ENCODE peak calls at places on chromosomes 1 and 21, in ten cellular contexts. P is tibial artery, Y is Peyer's patch, A is cardiac muscle cell, U is tibial nerve, E is lower leg skin, L is right atrium auricular region, W is fibroblast of mammary gland, Q is psoas muscle, M is IMR-90. K is an unnamed sample.

GRCh38 chr1:153386500-153386901 is 4.4 kb downstream of the S100A8 start:
- DNase-seq in L (peak), M (no peak), P (peak), Q (peak), A (no peak), W (no peak), Y (peak), E (no peak), U (peak), K (no peak)

GRCh38 chr1:47656719-47657685 is 219.2 kb downstream of the FOXD2 start:
- DNase-seq in M (peak), A (no peak), E (peak), Y (no peak), P (peak), U (peak), W (peak), L (peak), Q (no peak), K (peak)

GRCh38 chr1:15919316-15919715 is 56.6 kb downstream of the ZBTB17 start:
- DNase-seq in U (no peak), A (no peak), Y (no peak), L (no peak), M (peak), W (peak), P (no peak), E (no peak), Q (no peak), K (peak)

GRCh38 chr1:101174722-101175121 is 62.1 kb upstream of the S1PR1 start:
- DNase-seq in W (peak), Q (no peak), P (no peak), E (no peak), M (peak), A (no peak), Y (no peak), L (no peak), U (no peak), K (peak)

GRCh38 chr1:222994506-222995229 is 148.4 kb downstream of the TLR5 start:
- DNase-seq in A (no peak), M (peak), Y (no peak), P (no peak), W (peak), U (no peak), E (no peak), Q (no peak), L (no peak), K (peak)

GRCh38 chr21:43352568-43353281 is 74.2 kb downstream of the SIK1 start:
- DNase-seq in M (no peak), Q (no peak), L (no peak), U (no peak), W (peak), P (no peak), E (no peak), A (no peak), Y (peak), K (peak)

GRCh38 chr1:47839460-47839760 is 157.8 kb downstream of the TRABD2B start:
- DNase-seq in Q (no peak), P (peak), E (peak), U (no peak), M (no peak), A (no peak), W (no peak), Y (peak), L (no peak), K (no peak)

GRCh38 chr1:206633708-206634121 is 1.6 kb upstream of the DYRK3 start:
- DNase-seq in L (no peak), E (no peak), A (no peak), Y (no peak), U (peak), M (peak), P (no peak), Q (no peak), W (peak), K (peak)

GRCh38 chr21:37447288-37447936 is 80.8 kb downstream of the DYRK1A start:
- DNase-seq in U (no peak), Q (no peak), E (no peak), Y (no peak), W (no peak), M (no peak), L (no peak), A (peak), P (no peak), K (no peak)

GRCh38 chr1:119594386-119594785 is 53.7 kb downstream of the ZNF697 start:
- DNase-seq in M (no peak), Q (no peak), Y (no peak), L (no peak), E (no peak), U (no peak), W (no peak), A (no peak), P (no peak), K (peak)

GRCh38 chr1:54325705-54326461 is 80.3 kb downstream of the SSBP3 start:
- DNase-seq in P (no peak), A (no peak), L (no peak), W (no peak), Q (no peak), U (no peak), Y (no peak), E (no peak), M (no peak), K (no peak)

GRCh38 chr21:25952306-25952705 is 217.5 kb downstream of the GABPA start:
- DNase-seq in Y (no peak), E (no peak), P (no peak), Q (no peak), M (no peak), A (no peak), W (no peak), U (no peak), L (no peak), K (no peak)

GRCh38 chr1:42750041-42750440 is 10.0 kb upstream of the CLDN19 start:
- DNase-seq in W (no peak), U (no peak), Q (no peak), E (peak), Y (no peak), L (no peak), P (no peak), A (no peak), M (no peak), K (no peak)

GRCh38 chr1:218568962-218569530 is 223.9 kb downstream of the TGFB2 start:
- DNase-seq in Y (no peak), L (no peak), W (peak), A (no peak), Q (no peak), P (no peak), E (no peak), U (no peak), M (no peak), K (peak)

GRCh38 chr1:52424238-52424637 is 19.8 kb downstream of the PRPF38A start:
- DNase-seq in W (no peak), P (no peak), Y (no peak), E (no peak), M (peak), L (no peak), U (no peak), A (peak), Q (no peak), K (peak)

GRCh38 chr21:34498623-34499022 is 13.4 kb downstream of the KCNE1 start:
- DNase-seq in E (no peak), M (peak), Q (no peak), L (peak), W (peak), P (no peak), U (no peak), A (no peak), Y (no peak), K (peak)

GRCh38 chr1:112688781-112689193 is 14.3 kb downstream of the MOV10 start:
- DNase-seq in W (no peak), Q (peak), Y (peak), L (peak), M (no peak), A (peak), E (peak), U (no peak), P (no peak), K (no peak)

GRCh38 chr1:206049919-206050600 is 2.9 kb upstream of the RHEX start:
- DNase-seq in W (no peak), M (no peak), L (no peak), U (no peak), E (no peak), Q (no peak), P (no peak), Y (no peak), A (no peak), K (no peak)

GRCh38 chr1:180231506-180232420 is 1.7 kb downstream of the LHX4 start:
- DNase-seq in U (no peak), P (peak), M (peak), Y (no peak), E (no peak), W (peak), A (peak), L (no peak), Q (no peak), K (peak)

GRCh38 chr1:235407419-235407818 is 40.2 kb downstream of the TBCE start:
- DNase-seq in Y (no peak), P (no peak), U (no peak), L (no peak), E (no peak), M (no peak), A (no peak), Q (no peak), W (no peak), K (no peak)

GRCh38 chr1:59903136-59903754 is 23.3 kb downstream of the CYP2J2 start:
- DNase-seq in Y (peak), A (peak), W (peak), U (no peak), L (no peak), M (no peak), P (no peak), E (no peak), Q (no peak), K (peak)

GRCh38 chr21:39363607-39364555 is 15.0 kb upstream of the HMGN1 start:
- DNase-seq in Y (no peak), U (no peak), M (peak), L (no peak), E (no peak), W (no peak), A (no peak), Q (no peak), P (no peak), K (no peak)

GRCh38 chr1:119000371-119001180 is 12.4 kb upstream of the TBX15 start:
- DNase-seq in U (no peak), Q (peak), P (peak), E (peak), Y (no peak), L (no peak), W (no peak), M (no peak), A (no peak), K (no peak)

GRCh38 chr1:59697138-59697811 is 117.5 kb upstream of the HOOK1 start:
- DNase-seq in P (no peak), U (no peak), Y (no peak), E (no peak), W (no peak), L (no peak), A (no peak), M (no peak), Q (no peak), K (no peak)

GRCh38 chr1:40067023-40067422 is 26.5 kb downstream of the CAP1 start:
- DNase-seq in A (no peak), U (no peak), M (peak), L (no peak), Q (no peak), Y (no peak), W (no peak), E (no peak), P (no peak), K (peak)

GRCh38 chr1:18021242-18021641 is 86.4 kb upstream of the IGSF21 start:
- DNase-seq in U (no peak), P (no peak), A (no peak), Y (no peak), M (no peak), L (no peak), E (no peak), W (no peak), Q (no peak), K (no peak)

GRCh38 chr1:46757956-46758304 is 39.0 kb upstream of the EFCAB14 start:
- DNase-seq in A (no peak), Y (no peak), L (no peak), W (no peak), M (no peak), Q (no peak), E (no peak), U (no peak), P (no peak), K (no peak)

GRCh38 chr1:158999301-159000069 is 10.2 kb upstream of the IFI16 start:
- DNase-seq in A (peak), Y (peak), E (peak), W (peak), L (peak), P (peak), Q (peak), U (peak), M (peak), K (peak)

GRCh38 chr1:159923203-159924024 is 1.9 kb downstream of the TAGLN2 start:
- DNase-seq in Y (peak), E (peak), P (peak), U (peak), Q (peak), M (peak), L (peak), A (no peak), W (peak), K (peak)

GRCh38 chr1:77271851-77272250 is 10.0 kb upstream of the AK5 start:
- DNase-seq in E (no peak), Q (no peak), P (no peak), U (no peak), M (peak), A (no peak), L (no peak), Y (no peak), W (peak), K (peak)

GRCh38 chr1:200916681-200917080 is 22.0 kb downstream of the INAVA start:
- DNase-seq in W (no peak), L (no peak), Y (peak), P (peak), Q (no peak), M (no peak), E (no peak), A (no peak), U (no peak), K (no peak)

GRCh38 chr21:27476696-27477095 is 509.8 kb upstream of the ADAMTS5 start:
- DNase-seq in E (no peak), M (peak), L (no peak), A (no peak), P (no peak), Q (no peak), U (no peak), W (peak), Y (no peak), K (peak)

GRCh38 chr1:161198877-161199431 is at the start of gene ADAMTS4:
- DNase-seq in U (peak), A (peak), M (peak), E (peak), Q (peak), Y (peak), W (peak), L (peak), P (peak), K (peak)
- H3K4me3 ChIP-seq in U (peak), A (no peak), M (no peak), E (peak), Q (peak), Y (peak), W (peak), L (peak), P (peak), K (peak)

GRCh38 chr1:237470712-237471310 is 419.9 kb downstream of the ZP4 start:
- DNase-seq in Q (no peak), W (no peak), A (peak), M (no peak), E (no peak), Y (no peak), P (no peak), L (no peak), U (no peak), K (peak)
- TF ChIP-seq CTCF in Q (no peak), W (no peak), A (no peak), M (no peak), E (no peak), Y (no peak), P (no peak), L (no peak), U (no peak), K (no peak)

GRCh38 chr1:157136133-157136532 is 2.1 kb downstream of the ETV3 start:
- DNase-seq in U (no peak), P (no peak), M (no peak), W (no peak), A (no peak), Y (no peak), L (no peak), Q (no peak), E (no peak), K (no peak)
- H3K4me3 ChIP-seq in U (no peak), P (no peak), M (no peak), W (no peak), A (no peak), Y (no peak), L (no peak), Q (no peak), E (no peak), K (no peak)

GRCh38 chr1:21497466-21498061 is 11.7 kb upstream of the ALPL start:
- DNase-seq in E (peak), Y (no peak), W (no peak), M (no peak), L (no peak), U (no peak), Q (no peak), A (peak), P (peak), K (no peak)
- TF ChIP-seq CTCF in E (no peak), Y (no peak), W (no peak), M (no peak), L (no peak), U (no peak), Q (no peak), A (no peak), P (no peak), K (no peak)

DNA sequence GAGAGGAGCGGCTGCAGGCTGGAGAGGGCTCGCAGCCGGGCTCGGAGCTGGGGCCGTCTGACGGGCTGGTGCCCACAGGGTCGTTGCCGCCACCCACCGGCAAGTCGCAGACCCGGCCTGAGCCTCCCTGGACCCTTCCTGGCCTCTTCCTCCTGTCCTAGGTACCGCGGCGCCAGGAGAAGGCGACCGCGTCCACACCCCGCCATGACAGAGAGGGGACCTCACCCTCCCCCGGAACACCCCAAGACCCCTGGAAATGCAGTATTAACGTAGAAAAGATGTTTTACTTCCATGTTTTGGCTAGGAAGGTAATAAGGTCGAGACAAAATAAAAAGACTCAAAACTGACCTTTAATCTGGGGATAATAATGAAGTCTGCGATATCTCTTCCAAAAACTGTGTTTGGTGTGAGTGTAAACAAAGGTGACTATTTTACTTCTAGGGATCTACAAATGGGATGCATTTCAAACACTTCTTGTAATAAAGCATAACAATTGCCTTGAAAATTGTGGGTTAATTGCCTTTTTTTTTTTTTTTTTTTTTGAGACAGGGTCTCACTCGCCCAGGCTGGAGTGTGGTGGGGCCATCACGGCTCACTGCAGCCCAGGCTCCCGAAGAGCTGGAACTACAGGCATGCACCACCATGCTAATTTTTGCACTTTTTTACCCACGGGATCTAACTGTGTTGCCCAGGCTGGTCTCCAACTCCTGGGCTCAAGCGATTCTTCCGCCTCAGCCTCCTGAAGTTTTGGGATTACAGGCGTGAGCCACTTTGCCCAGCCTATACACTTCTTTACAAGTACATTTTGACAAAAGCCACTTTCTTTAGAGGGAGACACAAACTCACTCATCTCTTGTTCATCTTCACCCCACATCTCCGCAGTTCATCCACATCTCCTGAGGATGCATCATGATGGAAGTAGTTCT is 838 bp upstream of the RSRP1 start:
- DNase-seq in Q (no peak), Y (no peak), E (no peak), P (no peak), M (no peak), U (no peak), A (no peak), W (no peak), L (no peak), K (no peak)
- H3K4me3 ChIP-seq in Q (peak), Y (peak), E (peak), P (peak), M (peak), U (peak), A (peak), W (peak), L (peak), K (peak)

DNA sequence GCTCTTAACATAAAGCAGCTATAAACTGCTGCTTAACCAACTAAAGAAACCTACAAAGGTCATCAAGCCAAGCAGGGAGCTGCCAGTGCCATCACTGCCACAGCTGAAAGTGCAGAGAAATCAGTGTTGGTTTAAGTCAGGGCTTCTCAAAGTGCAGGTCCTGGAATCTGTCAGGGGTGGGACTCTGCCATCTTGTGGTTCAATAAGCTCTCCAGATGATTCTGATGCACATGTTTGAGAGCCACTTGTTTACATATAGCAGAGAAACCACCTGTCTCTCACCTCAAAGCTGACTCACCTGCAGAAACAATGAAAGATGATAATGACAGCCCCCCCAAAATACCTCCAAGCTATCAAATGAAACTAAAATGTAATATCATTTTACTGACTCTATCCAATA is 49.3 kb downstream of the SH3GLB1 start:
- DNase-seq in P (no peak), Y (no peak), A (peak), L (no peak), E (no peak), W (no peak), U (no peak), Q (no peak), M (peak), K (peak)
- TF ChIP-seq CTCF in P (no peak), Y (no peak), A (no peak), L (no peak), E (no peak), W (peak), U (no peak), Q (peak), M (no peak), K (no peak)

DNA sequence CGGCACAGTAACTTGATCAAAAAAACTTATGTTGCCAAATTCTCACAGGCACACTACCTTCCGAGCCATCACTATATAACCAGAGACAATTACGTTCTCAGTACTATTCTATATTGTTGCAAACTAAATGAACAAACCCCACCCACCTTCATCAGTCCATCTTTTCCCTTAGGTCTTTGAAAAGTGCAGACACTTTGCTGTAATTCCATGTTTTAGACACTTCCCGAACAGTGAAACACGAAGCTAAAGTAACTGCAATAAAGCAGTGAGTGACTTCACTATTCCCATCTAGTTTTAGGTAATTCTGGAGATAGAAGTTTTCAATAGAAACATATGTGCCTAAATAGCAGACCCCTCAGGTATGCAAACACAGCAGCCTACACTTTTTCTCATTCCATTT is 7.7 kb downstream of the SFPQ start:
- DNase-seq in U (no peak), E (no peak), P (no peak), M (no peak), L (no peak), Y (no peak), A (no peak), Q (no peak), W (no peak), K (no peak)
- H3K4me3 ChIP-seq in U (no peak), E (no peak), P (no peak), M (no peak), L (no peak), Y (no peak), A (no peak), Q (peak), W (no peak), K (no peak)

DNA sequence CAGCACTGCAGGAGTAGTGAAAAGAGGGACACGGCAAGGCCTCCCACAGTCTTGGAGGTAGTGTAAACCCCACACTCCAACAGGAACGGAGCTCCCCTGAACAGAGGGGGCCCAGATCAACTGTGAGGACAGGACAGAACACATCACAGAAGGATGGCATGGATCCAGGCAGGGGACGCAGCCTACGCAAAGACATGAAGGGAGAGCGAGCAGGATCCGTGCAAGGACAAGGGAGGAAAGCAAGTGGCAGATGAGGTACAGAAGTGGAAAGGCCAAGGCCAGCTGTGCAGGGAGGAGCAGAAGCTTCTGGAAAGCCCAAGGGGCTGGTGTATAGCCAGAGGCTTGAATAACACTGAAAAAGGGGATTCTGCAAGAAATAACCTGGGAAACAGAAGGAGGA is 81.3 kb downstream of the SIPA1L2 start:
- DNase-seq in U (no peak), Y (no peak), Q (no peak), A (no peak), L (no peak), M (no peak), P (no peak), E (no peak), W (no peak), K (no peak)
- TF ChIP-seq CTCF in U (no peak), Y (no peak), Q (no peak), A (no peak), L (no peak), M (no peak), P (no peak), E (no peak), W (no peak), K (no peak)

K was measured in cardiac fibroblast.